ENCODE peak calls at places on chromosomes 1 and 21, in seven cellular contexts. G is epithelial cell of esophagus, Z is astrocyte, C is PC-3, A is B cell, Y is neural crest cell, N is cardiac muscle cell. F is an unnamed sample.

GRCh38 chr1:55337801-55338447 is 122.8 kb upstream of the USP24 start:
- DNase-seq in G (peak; percentile 75), Z (peak; percentile 45), C (peak; percentile 72), A (no peak), Y (no peak), N (peak; percentile 70), F (peak; percentile 64)

GRCh38 chr1:176717052-176717754 is 254.2 kb downstream of the PAPPA2 start:
- DNase-seq in G (no peak), Z (no peak), C (no peak), A (no peak), Y (no peak), N (no peak), F (no peak)

GRCh38 chr21:35291963-35292627 is 243.0 kb upstream of the RUNX1 start:
- DNase-seq in G (no peak), Z (peak; percentile 72), C (no peak), A (no peak), Y (no peak), N (no peak), F (no peak)

GRCh38 chr1:30313584-30313983 is 409.8 kb downstream of the MATN1 start:
- DNase-seq in G (no peak), Z (no peak), C (no peak), A (no peak), Y (no peak), N (no peak), F (no peak)

GRCh38 chr1:223156343-223156742 is 13.3 kb upstream of the TLR5 start:
- DNase-seq in G (no peak), Z (no peak), C (no peak), A (no peak), Y (no peak), N (no peak), F (no peak)

GRCh38 chr1:104665300-104665699 is 915.6 kb downstream of the AMY1C start:
- DNase-seq in G (no peak), Z (no peak), C (peak; percentile 29), A (no peak), Y (no peak), N (no peak), F (no peak)

GRCh38 chr1:87933171-87933570 is 604.5 kb downstream of the LMO4 start:
- DNase-seq in G (no peak), Z (no peak), C (no peak), A (no peak), Y (no peak), N (no peak), F (no peak)

GRCh38 chr1:205928256-205928655 is 15.0 kb downstream of the SLC26A9 start:
- DNase-seq in G (no peak), Z (no peak), C (no peak), A (no peak), Y (no peak), N (no peak), F (no peak)

GRCh38 chr1:182685186-182685585 is 799 bp upstream of the RGS8 start:
- DNase-seq in G (no peak), Z (no peak), C (no peak), A (no peak), Y (no peak), N (no peak), F (no peak)

GRCh38 chr1:160007577-160008200 is 24.1 kb downstream of the PIGM start:
- DNase-seq in G (peak; percentile 42), Z (no peak), C (peak; percentile 85), A (no peak), Y (no peak), N (peak; percentile 62), F (peak; percentile 27)

GRCh38 chr1:248838357-248839167 is 538 bp downstream of the ZNF672 start:
- DNase-seq in G (peak; percentile 92), Z (peak; percentile 82), C (peak; percentile 99), A (peak; percentile 89), Y (peak; percentile 77), N (peak; percentile 95), F (peak; percentile 89)

GRCh38 chr1:92820024-92820423 is 11.8 kb upstream of the RPL5 start:
- DNase-seq in G (peak; percentile 35), Z (peak; percentile 43), C (no peak), A (no peak), Y (no peak), N (no peak), F (no peak)
- TF ChIP-seq CTCF in G (no peak), Z (no peak), C (no peak), A (no peak), Y (no peak), N (no peak), F (no peak)

GRCh38 chr1:80217377-80217986 is 1211.0 kb upstream of the ADGRL4 start:
- DNase-seq in G (peak; percentile 87), Z (peak; percentile 42), C (peak; percentile 73), A (no peak), Y (peak; percentile 16), N (peak; percentile 59), F (no peak)
- TF ChIP-seq CTCF in G (peak; percentile 88), Z (peak; percentile 63), C (peak; percentile 84), A (no peak), Y (peak; percentile 73), N (peak; percentile 67), F (peak; percentile 14)

DNA sequence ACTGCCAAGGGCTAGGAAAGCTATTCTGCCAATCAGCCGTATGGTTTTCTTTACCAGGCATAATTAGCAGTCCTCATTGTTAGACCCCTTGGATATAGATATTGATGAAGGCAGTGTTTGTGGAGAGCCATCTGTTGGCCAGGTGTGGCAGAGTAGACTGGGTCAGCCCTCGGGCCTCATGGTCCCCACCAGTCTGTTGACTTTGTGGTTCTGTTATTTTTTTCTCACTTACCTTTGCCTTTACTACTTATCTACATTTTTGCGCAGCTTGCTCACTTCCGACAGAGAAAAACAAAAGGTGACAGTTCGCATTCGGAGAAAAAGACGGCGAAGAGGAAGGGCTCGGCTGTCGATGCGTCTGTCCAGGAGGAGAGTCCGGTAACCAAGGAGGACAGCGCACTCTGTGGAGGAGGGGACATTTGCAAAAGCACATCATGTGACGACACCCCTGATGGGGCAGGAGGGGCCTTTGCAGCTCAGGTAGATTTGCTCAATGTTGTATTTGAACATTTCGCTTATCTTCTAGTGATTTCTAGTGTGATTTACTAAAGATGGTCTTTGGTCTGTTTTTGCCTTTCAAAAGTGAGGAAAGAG is 2.3 kb downstream of the PCNT start:
- DNase-seq in G (peak; percentile 16), Z (no peak), C (peak; percentile 22), A (no peak), Y (no peak), N (no peak), F (no peak)
- TF ChIP-seq CTCF in G (no peak), Z (no peak), C (peak; percentile 54), A (no peak), Y (no peak), N (no peak), F (peak; percentile 20)

GRCh38 chr1:228265167-228265566 is 57.3 kb downstream of the OBSCN start:
- DNase-seq in G (no peak), Z (no peak), C (peak; percentile 28), A (no peak), Y (no peak), N (no peak), F (no peak)
- TF ChIP-seq CTCF in G (no peak), Z (no peak), C (peak; percentile 45), A (no peak), Y (peak; percentile 26), N (peak; percentile 44), F (no peak)

GRCh38 chr1:155050560-155051341 is at the start of gene ADAM15:
- DNase-seq in G (peak; percentile 84), Z (peak; percentile 35), C (peak; percentile 93), A (peak; percentile 100), Y (peak; percentile 92), N (peak; percentile 90), F (peak; percentile 100)

GRCh38 chr1:155051777-155052398 is 772 bp downstream of the ADAM15 start:
- DNase-seq in G (peak; percentile 45), Z (no peak), C (peak; percentile 77), A (peak; percentile 81), Y (no peak), N (no peak), F (peak; percentile 57)

GRCh38 chr1:155053531-155054105 is 2.5 kb downstream of the ADAM15 start:
- DNase-seq in G (no peak), Z (no peak), C (no peak), A (no peak), Y (no peak), N (no peak), F (no peak)

GRCh38 chr1:155051342-155051776 is 243 bp downstream of the ADAM15 start:
- DNase-seq in G (no peak), Z (no peak), C (no peak), A (no peak), Y (no peak), N (no peak), F (no peak)

GRCh38 chr1:155052412-155053400 is 1.6 kb downstream of the ADAM15 start:
- DNase-seq in G (peak; percentile 51), Z (no peak), C (peak; percentile 51), A (peak; percentile 68), Y (no peak), N (no peak), F (peak; percentile 64)
- TF ChIP-seq CTCF in G (peak; percentile 58), Z (peak; percentile 17), C (peak; percentile 78), A (peak; percentile 22), Y (peak; percentile 17), N (peak; percentile 24), F (peak; percentile 42)

GRCh38 chr1:189706594-189706993 is 771.1 kb downstream of the BRINP3 start:
- DNase-seq in G (no peak), Z (no peak), C (no peak), A (no peak), Y (no peak), N (no peak), F (no peak)

GRCh38 chr1:189708674-189709073 is 769.0 kb downstream of the BRINP3 start:
- DNase-seq in G (peak; percentile 47), Z (no peak), C (peak; percentile 33), A (no peak), Y (no peak), N (peak; percentile 35), F (no peak)
- TF ChIP-seq CTCF in G (peak; percentile 13), Z (no peak), C (peak; percentile 45), A (no peak), Y (peak; percentile 31), N (peak; percentile 11), F (no peak)

DNA sequence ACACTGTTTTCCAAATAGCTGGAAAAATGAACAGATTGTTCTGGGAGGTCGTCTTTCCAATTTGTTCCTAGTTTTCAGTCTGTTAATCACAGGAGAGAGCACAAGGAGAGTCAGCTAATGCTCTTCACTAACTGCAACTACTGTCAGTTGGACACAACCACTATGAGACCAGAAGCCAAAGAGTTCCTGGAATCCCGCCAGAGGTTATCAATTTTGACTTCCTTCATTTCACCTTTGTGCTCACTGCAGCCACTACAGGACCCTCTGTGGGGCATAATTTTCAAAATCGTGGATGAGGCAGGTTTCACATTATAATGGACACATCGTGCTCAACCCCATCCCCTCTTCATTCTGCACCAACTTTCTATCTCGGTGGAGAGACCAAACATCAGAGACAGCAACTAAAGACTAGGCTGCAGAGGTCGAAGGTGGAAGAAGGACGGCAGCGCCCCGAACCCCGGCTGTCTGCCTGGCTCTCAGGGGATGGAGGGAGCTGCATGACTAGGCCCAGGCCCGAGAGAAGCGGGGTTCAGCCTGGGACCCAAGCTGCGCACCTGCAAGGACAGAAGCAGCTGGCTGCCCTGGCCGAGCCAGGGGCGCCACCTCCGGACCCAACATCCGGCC is 597 bp downstream of the KIAA0319L start:
- DNase-seq in G (no peak), Z (no peak), C (no peak), A (no peak), Y (no peak), N (no peak), F (no peak)
- TF ChIP-seq CTCF in G (no peak), Z (no peak), C (no peak), A (no peak), Y (no peak), N (no peak), F (no peak)

F was measured in GM20000.